ENCODE peak calls at places on chromosome 18, in six cellular contexts. One of them, this sample, is unnamed. For H3K36me3, the result is how much of the 10 kb centered on the place peaks cover.

GRCh38 chr18:10317864-10318685 is 136.4 kb upstream of the APCDD1 start:
- DNase-seq in PC-3: no peak
- DNase-seq in IMR-90: no peak
- DNase-seq in body of pancreas: no peak
- DNase-seq in mammary epithelial cell: no peak
- DNase-seq in SJSA1: peak
- DNase-seq in this sample: no peak

GRCh38 chr18:27750014-27750413 is 426.9 kb downstream of the CDH2 start:
- DNase-seq in PC-3: peak
- DNase-seq in IMR-90: peak
- DNase-seq in body of pancreas: peak
- DNase-seq in mammary epithelial cell: peak
- DNase-seq in SJSA1: peak
- DNase-seq in this sample: no peak

GRCh38 chr18:22831441-22831904 is 101.7 kb upstream of the RBBP8 start:
- DNase-seq in PC-3: peak
- DNase-seq in IMR-90: peak
- DNase-seq in body of pancreas: no peak
- DNase-seq in mammary epithelial cell: peak
- DNase-seq in SJSA1: no peak
- DNase-seq in this sample: no peak

GRCh38 chr18:12904012-12904516 is 20.0 kb upstream of the PTPN2 start:
- DNase-seq in PC-3: no peak
- DNase-seq in IMR-90: no peak
- DNase-seq in body of pancreas: no peak
- DNase-seq in mammary epithelial cell: no peak
- DNase-seq in SJSA1: no peak
- DNase-seq in this sample: no peak

GRCh38 chr18:3593904-3594759 is 144.2 kb downstream of the TGIF1 start:
- DNase-seq in PC-3: peak
- DNase-seq in IMR-90: peak
- DNase-seq in body of pancreas: peak
- DNase-seq in mammary epithelial cell: peak
- DNase-seq in SJSA1: peak
- DNase-seq in this sample: peak

GRCh38 chr18:76685402-76685801 is 137.0 kb upstream of the ZNF236 start:
- DNase-seq in PC-3: no peak
- DNase-seq in IMR-90: no peak
- DNase-seq in body of pancreas: no peak
- DNase-seq in mammary epithelial cell: no peak
- DNase-seq in SJSA1: no peak
- DNase-seq in this sample: no peak

GRCh38 chr18:30491815-30492551 is 550.6 kb downstream of the DSC3 start:
- DNase-seq in PC-3: no peak
- DNase-seq in IMR-90: no peak
- DNase-seq in body of pancreas: no peak
- DNase-seq in mammary epithelial cell: no peak
- DNase-seq in SJSA1: no peak
- DNase-seq in this sample: no peak

GRCh38 chr18:3605562-3606443 is 155.8 kb downstream of the TGIF1 start:
- DNase-seq in PC-3: peak
- DNase-seq in IMR-90: peak
- DNase-seq in body of pancreas: no peak
- DNase-seq in mammary epithelial cell: peak
- DNase-seq in SJSA1: no peak
- DNase-seq in this sample: no peak

GRCh38 chr18:73636355-73636754 is 511.3 kb downstream of the FBXO15 start:
- DNase-seq in PC-3: no peak
- DNase-seq in IMR-90: peak
- DNase-seq in body of pancreas: no peak
- DNase-seq in mammary epithelial cell: peak
- DNase-seq in SJSA1: no peak
- DNase-seq in this sample: no peak

GRCh38 chr18:23889907-23890306 is 124.6 kb upstream of the TTC39C start:
- DNase-seq in PC-3: no peak
- DNase-seq in IMR-90: no peak
- DNase-seq in body of pancreas: no peak
- DNase-seq in mammary epithelial cell: no peak
- DNase-seq in SJSA1: no peak
- DNase-seq in this sample: no peak

GRCh38 chr18:3015203-3015590 is 2.3 kb upstream of the LPIN2 start:
- DNase-seq in PC-3: peak
- DNase-seq in IMR-90: peak
- DNase-seq in body of pancreas: no peak
- DNase-seq in mammary epithelial cell: peak
- DNase-seq in SJSA1: peak
- DNase-seq in this sample: no peak

GRCh38 chr18:42414756-42415454 is 459.9 kb downstream of the PIK3C3 start:
- DNase-seq in PC-3: no peak
- DNase-seq in IMR-90: no peak
- DNase-seq in body of pancreas: no peak
- DNase-seq in mammary epithelial cell: peak
- DNase-seq in SJSA1: peak
- DNase-seq in this sample: no peak

GRCh38 chr18:48749768-48750167 is 201.0 kb downstream of the SMAD7 start:
- DNase-seq in PC-3: no peak
- DNase-seq in IMR-90: peak
- DNase-seq in body of pancreas: no peak
- DNase-seq in mammary epithelial cell: peak
- DNase-seq in SJSA1: no peak
- DNase-seq in this sample: peak

GRCh38 chr18:46720092-46720491 is 36.8 kb downstream of the ST8SIA5 start:
- DNase-seq in PC-3: no peak
- DNase-seq in IMR-90: no peak
- DNase-seq in body of pancreas: no peak
- DNase-seq in mammary epithelial cell: no peak
- DNase-seq in SJSA1: no peak
- DNase-seq in this sample: no peak

GRCh38 chr18:31487251-31488015 is 10.5 kb upstream of the DSG2 start:
- DNase-seq in PC-3: peak
- DNase-seq in IMR-90: peak
- DNase-seq in body of pancreas: no peak
- DNase-seq in mammary epithelial cell: peak
- DNase-seq in SJSA1: peak
- DNase-seq in this sample: no peak

GRCh38 chr18:45149712-45150111 is 465.6 kb upstream of the SLC14A2 start:
- DNase-seq in PC-3: no peak
- DNase-seq in IMR-90: no peak
- DNase-seq in body of pancreas: no peak
- DNase-seq in mammary epithelial cell: no peak
- DNase-seq in SJSA1: no peak
- DNase-seq in this sample: no peak

GRCh38 chr18:34704823-34705222 is 5.3 kb upstream of the DTNA start:
- DNase-seq in PC-3: no peak
- DNase-seq in IMR-90: no peak
- DNase-seq in body of pancreas: no peak
- DNase-seq in mammary epithelial cell: no peak
- DNase-seq in SJSA1: no peak
- DNase-seq in this sample: no peak

GRCh38 chr18:59478591-59478990 is 119.5 kb upstream of the LMAN1 start:
- DNase-seq in PC-3: no peak
- DNase-seq in IMR-90: peak
- DNase-seq in body of pancreas: no peak
- DNase-seq in mammary epithelial cell: no peak
- DNase-seq in SJSA1: no peak
- DNase-seq in this sample: no peak

GRCh38 chr18:23173912-23174311 is 38.6 kb downstream of the CABLES1 start:
- DNase-seq in PC-3: no peak
- DNase-seq in IMR-90: no peak
- DNase-seq in body of pancreas: no peak
- DNase-seq in mammary epithelial cell: no peak
- DNase-seq in SJSA1: no peak
- DNase-seq in this sample: no peak

DNA sequence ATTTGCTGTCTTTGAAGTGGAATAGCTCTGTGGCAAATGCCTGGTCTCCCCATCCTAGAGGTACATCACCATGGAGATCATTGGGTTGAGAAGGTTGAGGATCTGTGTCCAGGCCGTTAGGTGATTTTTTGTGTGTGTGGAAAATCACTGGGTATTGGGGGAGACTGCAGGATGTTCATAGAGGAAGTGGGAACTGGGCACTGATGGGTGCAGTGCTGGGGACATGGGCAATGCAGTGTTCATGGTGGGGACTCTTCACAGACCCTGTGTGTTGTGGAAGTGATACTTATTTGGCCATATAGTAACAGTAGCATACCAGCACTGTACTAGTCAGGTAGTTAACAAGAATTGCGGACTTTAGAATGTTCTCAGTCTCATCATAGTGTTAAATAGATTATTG is 34.9 kb downstream of the ATP9B start:
- DNase-seq in PC-3: no peak
- DNase-seq in IMR-90: no peak
- DNase-seq in body of pancreas: no peak
- DNase-seq in mammary epithelial cell: no peak
- DNase-seq in SJSA1: no peak
- DNase-seq in this sample: no peak
- H3K36me3 ChIP-seq in PC-3: under half
- H3K36me3 ChIP-seq in IMR-90: under half
- H3K36me3 ChIP-seq in body of pancreas: under half
- H3K36me3 ChIP-seq in mammary epithelial cell: under half
- H3K36me3 ChIP-seq in SJSA1: under half
- H3K36me3 ChIP-seq in this sample: under half

GRCh38 chr18:75131455-75132000 is 77.4 kb downstream of the PTGR3 start:
- DNase-seq in PC-3: no peak
- DNase-seq in IMR-90: no peak
- DNase-seq in body of pancreas: no peak
- DNase-seq in mammary epithelial cell: no peak
- DNase-seq in SJSA1: no peak
- DNase-seq in this sample: no peak
- H3K4me3 ChIP-seq in PC-3: peak
- H3K4me3 ChIP-seq in IMR-90: no peak
- H3K4me3 ChIP-seq in body of pancreas: no peak
- H3K4me3 ChIP-seq in mammary epithelial cell: no peak
- H3K4me3 ChIP-seq in SJSA1: no peak
- H3K4me3 ChIP-seq in this sample: no peak

DNA sequence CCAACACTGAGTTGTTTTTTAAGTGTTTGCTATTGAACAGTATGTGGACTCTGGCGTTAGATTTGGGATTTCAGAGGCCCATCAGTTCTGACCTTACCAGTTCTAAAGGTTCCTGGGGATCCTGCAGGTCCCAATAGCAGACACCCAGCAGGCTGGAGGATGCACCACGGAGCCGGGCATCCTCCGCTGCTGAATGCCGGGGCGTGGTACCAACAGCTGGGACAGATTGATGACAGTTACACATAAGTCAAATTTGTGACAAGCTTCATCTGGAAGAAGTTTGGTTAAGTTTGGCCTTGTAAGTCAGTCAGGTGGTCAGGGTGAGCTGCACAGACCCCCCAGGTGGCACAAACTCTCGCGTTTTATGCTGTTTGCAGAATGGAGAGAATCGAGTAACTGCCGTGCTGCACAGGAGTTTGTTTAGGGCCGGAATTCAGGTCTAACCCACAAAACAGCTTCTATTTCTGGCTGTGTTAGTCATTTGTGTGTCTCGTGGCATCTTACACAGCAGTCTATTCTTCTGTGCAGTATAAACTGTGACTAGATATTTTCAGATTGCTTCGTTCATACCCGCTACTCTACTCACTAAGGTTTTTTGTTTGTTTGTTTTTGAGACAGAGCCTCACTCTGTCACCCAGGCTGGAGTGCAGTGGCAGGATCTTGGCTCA is 19.2 kb downstream of the CTDP1 start:
- DNase-seq in PC-3: peak
- DNase-seq in IMR-90: peak
- DNase-seq in body of pancreas: no peak
- DNase-seq in mammary epithelial cell: no peak
- DNase-seq in SJSA1: peak
- DNase-seq in this sample: peak
- H3K36me3 ChIP-seq in PC-3: under half
- H3K36me3 ChIP-seq in IMR-90: under half
- H3K36me3 ChIP-seq in body of pancreas: under half
- H3K36me3 ChIP-seq in mammary epithelial cell: under half
- H3K36me3 ChIP-seq in SJSA1: half or more
- H3K36me3 ChIP-seq in this sample: half or more

DNA sequence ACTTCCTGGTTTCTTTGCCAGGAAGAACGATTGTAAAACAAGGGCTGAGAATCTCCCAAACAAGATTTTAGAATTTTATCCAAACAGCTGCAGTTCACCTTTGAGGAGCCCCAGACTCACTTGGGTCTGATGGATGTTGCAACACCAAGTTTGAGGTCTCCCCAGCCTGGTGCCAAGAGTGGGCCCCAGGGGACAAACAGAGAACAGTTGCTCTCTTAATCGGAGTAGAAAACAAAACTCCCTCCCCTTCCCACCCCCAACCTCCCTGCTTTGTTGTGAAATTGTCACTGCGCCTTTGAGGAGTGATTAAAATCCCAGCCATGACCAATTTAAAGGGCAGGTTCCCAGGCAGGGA is 141.1 kb downstream of the BCL2 start:
- DNase-seq in PC-3: no peak
- DNase-seq in IMR-90: no peak
- DNase-seq in body of pancreas: peak
- DNase-seq in mammary epithelial cell: no peak
- DNase-seq in SJSA1: no peak
- DNase-seq in this sample: peak
- H3K4me3 ChIP-seq in PC-3: no peak
- H3K4me3 ChIP-seq in IMR-90: no peak
- H3K4me3 ChIP-seq in body of pancreas: no peak
- H3K4me3 ChIP-seq in mammary epithelial cell: no peak
- H3K4me3 ChIP-seq in SJSA1: no peak
- H3K4me3 ChIP-seq in this sample: peak

GRCh38 chr18:50281295-50281971 is at the start of gene MBD1:
- DNase-seq in PC-3: peak
- DNase-seq in IMR-90: peak
- DNase-seq in body of pancreas: peak
- DNase-seq in mammary epithelial cell: peak
- DNase-seq in SJSA1: peak
- DNase-seq in this sample: peak
- H3K36me3 ChIP-seq in PC-3: under half
- H3K36me3 ChIP-seq in IMR-90: under half
- H3K36me3 ChIP-seq in body of pancreas: under half
- H3K36me3 ChIP-seq in mammary epithelial cell: under half
- H3K36me3 ChIP-seq in SJSA1: half or more
- H3K36me3 ChIP-seq in this sample: under half

This sample was measured in gastrocnemius medialis.